ENCODE peak calls at places on chromosomes 7 and 10, in four cellular contexts. H is NCI-H2171 treated with DMSO at 0.1 percent for 48 hours; W is WTC11; M is stimulated activated CD4-positive, alpha-beta T cell treated with anti-CD3 and anti-CD28 coated beads, TNF-alpha, amount 100 ng/mL, for 48 hours. U is an unnamed sample.

GRCh38 chr7:105853931-105854419 is 22.4 kb downstream of the ATXN7L1 start:
- DNase-seq in W (peak), H (peak), M (no peak), U (no peak)

GRCh38 chr10:7424315-7424714 is 13.5 kb upstream of the SFMBT2 start:
- DNase-seq in H (no peak), M (peak), W (peak), U (no peak)

GRCh38 chr7:46681865-46682503 is 760.9 kb upstream of the IGFBP3 start:
- DNase-seq in W (no peak), M (no peak), H (no peak), U (no peak)

GRCh38 chr10:36211856-36212255 is 569.8 kb upstream of the FZD8 start:
- DNase-seq in H (no peak), W (no peak), M (no peak), U (no peak)

GRCh38 chr7:32935558-32935957 is 21.7 kb upstream of the FKBP9 start:
- DNase-seq in W (no peak), H (no peak), M (no peak), U (no peak)

GRCh38 chr7:40848541-40849221 is 713.9 kb downstream of the SUGCT start:
- DNase-seq in H (no peak), W (no peak), M (no peak), U (no peak)

GRCh38 chr7:29937132-29937531 is 52.5 kb downstream of the SCRN1 start:
- DNase-seq in H (no peak), W (no peak), M (no peak), U (no peak)

GRCh38 chr10:13614530-13615332 is 28.0 kb downstream of the PRPF18 start:
- DNase-seq in M (no peak), H (no peak), W (peak), U (no peak)

GRCh38 chr10:93290661-93291354 is 191.3 kb downstream of the MYOF start:
- DNase-seq in M (no peak), W (no peak), H (no peak), U (no peak)

GRCh38 chr10:33163941-33164824 is 170.3 kb downstream of the NRP1 start:
- DNase-seq in H (no peak), W (no peak), M (no peak), U (no peak)

GRCh38 chr10:93701903-93702277 is 502 bp downstream of the FRA10AC1 start:
- DNase-seq in W (no peak), H (peak), M (no peak), U (no peak)

GRCh38 chr10:74153123-74153522 is 2.1 kb downstream of the ADK start:
- DNase-seq in H (no peak), W (no peak), M (no peak), U (no peak)

GRCh38 chr10:124952123-124952522 is 10.2 kb downstream of the ZRANB1 start:
- DNase-seq in M (no peak), H (no peak), W (no peak), U (no peak)

GRCh38 chr7:45919947-45920542 is 1.0 kb downstream of the IGFBP3 start:
- DNase-seq in W (no peak), H (no peak), M (no peak), U (no peak)

GRCh38 chr7:130736298-130736900 is 2.4 kb upstream of the KLF14 start:
- DNase-seq in H (no peak), M (no peak), W (no peak), U (no peak)

GRCh38 chr7:132581431-132581830 is 5.2 kb upstream of the PLXNA4 start:
- DNase-seq in W (no peak), M (no peak), H (no peak), U (no peak)

GRCh38 chr10:97713351-97713827 is at the start of gene MARVELD1:
- DNase-seq in W (peak), M (no peak), H (peak), U (no peak)

GRCh38 chr7:119254741-119255140 is 1018.2 kb upstream of the KCND2 start:
- DNase-seq in H (no peak), M (no peak), W (no peak), U (no peak)

GRCh38 chr10:95341716-95342130 is 50.9 kb upstream of the PDLIM1 start:
- DNase-seq in W (no peak), H (no peak), M (no peak), U (no peak)

GRCh38 chr7:2399848-2400587 is 3.4 kb upstream of the CHST12 start:
- DNase-seq in W (no peak), H (peak), M (no peak), U (peak)

GRCh38 chr10:17836917-17837316 is 27.8 kb downstream of the MRC1 start:
- DNase-seq in M (no peak), W (peak), H (no peak), U (no peak)

GRCh38 chr10:80460399-80461207 is 6.5 kb downstream of the TSPAN14 start:
- DNase-seq in M (no peak), W (peak), H (no peak), U (no peak)

GRCh38 chr7:139855498-139856270 is 26.6 kb downstream of the TBXAS1 start:
- DNase-seq in W (no peak), M (peak), H (no peak), U (no peak)

GRCh38 chr7:39527296-39527695 is 38.9 kb upstream of the YAE1 start:
- DNase-seq in H (peak), M (no peak), W (no peak), U (peak)

GRCh38 chr7:45663965-45664623 is 89.9 kb downstream of the ADCY1 start:
- DNase-seq in H (no peak), W (peak), M (no peak), U (no peak)

GRCh38 chr7:155256761-155257481 is 40.8 kb upstream of the INSIG1 start:
- DNase-seq in M (no peak), W (no peak), H (no peak), U (no peak)

GRCh38 chr7:79787623-79788022 is 334.2 kb upstream of the MAGI2 start:
- DNase-seq in H (no peak), W (no peak), M (no peak), U (no peak)

GRCh38 chr7:1694551-1694950 is 24.5 kb downstream of the ELFN1 start:
- DNase-seq in H (no peak), W (no peak), M (no peak), U (no peak)

GRCh38 chr10:43068781-43069515 is 7.9 kb upstream of the RET start:
- DNase-seq in H (no peak), W (no peak), M (no peak), U (no peak)

GRCh38 chr7:33882040-33882800 is 23.1 kb upstream of the BMPER start:
- DNase-seq in M (no peak), H (no peak), W (no peak), U (no peak)

GRCh38 chr10:70782401-70783055 is 2.6 kb downstream of the TBATA start:
- DNase-seq in H (no peak), M (no peak), W (no peak), U (no peak)

GRCh38 chr10:79069325-79070090 is 742 bp downstream of the ZMIZ1 start:
- DNase-seq in M (no peak), H (peak), W (peak), U (no peak)

GRCh38 chr7:12570148-12570528 is 382 bp upstream of the SCIN start:
- DNase-seq in H (peak), W (no peak), M (no peak), U (no peak)

U was measured in NCI-H2107.